ENCODE peak calls at places on chromosome 6, in nine cellular contexts. T, W, A, G, V, E, C, O and U are unnamed samples.

GRCh38 chr6:56860466-56860865 is 94.4 kb upstream of the BEND6 start:
- DNase-seq in A (no peak), W (no peak), G (no peak), C (peak), T (no peak), O (no peak), E (peak), V (no peak), U (no peak)

GRCh38 chr6:88761237-88762031 is 202.0 kb downstream of the RNGTT start:
- DNase-seq in C (no peak), V (no peak), G (peak), T (no peak), O (no peak), A (no peak), E (no peak), W (no peak), U (no peak)

GRCh38 chr6:131894735-131895424 is 56.3 kb downstream of the CCN2 start:
- DNase-seq in C (no peak), V (no peak), G (no peak), A (no peak), T (no peak), W (no peak), O (no peak), E (peak), U (no peak)

GRCh38 chr6:122770835-122771601 is 8.5 kb upstream of the FABP7 start:
- DNase-seq in C (no peak), V (no peak), O (no peak), W (no peak), A (no peak), G (no peak), E (no peak), T (no peak), U (peak)

GRCh38 chr6:10414766-10415592 is at the start of gene TFAP2A:
- DNase-seq in T (no peak), E (no peak), A (no peak), O (no peak), W (no peak), G (no peak), C (no peak), V (no peak), U (no peak)

GRCh38 chr6:81696505-81696904 is 56.0 kb downstream of the TENT5A start:
- DNase-seq in V (no peak), G (no peak), W (no peak), E (no peak), O (peak), C (no peak), A (no peak), T (no peak), U (no peak)

GRCh38 chr6:130965657-130966056 is 97.4 kb downstream of the EPB41L2 start:
- DNase-seq in C (no peak), V (no peak), O (no peak), W (no peak), G (no peak), T (no peak), A (no peak), E (no peak), U (no peak)

GRCh38 chr6:19325335-19325789 is 511.8 kb upstream of the ID4 start:
- DNase-seq in W (no peak), G (no peak), V (no peak), C (no peak), E (no peak), O (no peak), T (no peak), A (no peak), U (no peak)

GRCh38 chr6:80523029-80523428 is 416.6 kb downstream of the BCKDHB start:
- DNase-seq in W (no peak), A (no peak), V (no peak), O (no peak), C (no peak), T (no peak), G (no peak), E (no peak), U (no peak)

DNA sequence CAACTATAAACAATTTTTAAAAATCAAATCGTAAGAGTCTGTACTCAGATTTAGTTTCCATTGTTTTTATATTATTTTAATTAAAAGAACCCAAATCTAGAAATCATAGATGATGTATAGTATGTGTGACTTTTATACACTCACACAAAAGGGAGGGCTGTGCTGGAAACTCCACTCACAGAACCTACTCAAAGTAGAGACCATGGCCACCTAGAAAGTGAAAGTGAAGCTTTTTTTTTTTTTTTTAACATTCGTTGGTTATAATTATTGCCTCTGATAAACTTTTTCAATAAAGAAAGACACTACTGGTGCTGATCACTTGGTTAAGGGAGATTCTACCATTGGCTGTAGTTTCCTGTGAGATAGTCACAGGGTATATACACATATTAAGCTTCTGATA is 37.9 kb upstream of the PRL start:
- DNase-seq in W (no peak), T (no peak), O (no peak), V (no peak), C (no peak), E (no peak), G (no peak), A (no peak), U (no peak)
- H3K4me3 ChIP-seq in W (no peak), T (no peak), O (no peak), V (no peak), C (no peak), E (no peak), G (no peak), A (no peak), U (no peak)

DNA sequence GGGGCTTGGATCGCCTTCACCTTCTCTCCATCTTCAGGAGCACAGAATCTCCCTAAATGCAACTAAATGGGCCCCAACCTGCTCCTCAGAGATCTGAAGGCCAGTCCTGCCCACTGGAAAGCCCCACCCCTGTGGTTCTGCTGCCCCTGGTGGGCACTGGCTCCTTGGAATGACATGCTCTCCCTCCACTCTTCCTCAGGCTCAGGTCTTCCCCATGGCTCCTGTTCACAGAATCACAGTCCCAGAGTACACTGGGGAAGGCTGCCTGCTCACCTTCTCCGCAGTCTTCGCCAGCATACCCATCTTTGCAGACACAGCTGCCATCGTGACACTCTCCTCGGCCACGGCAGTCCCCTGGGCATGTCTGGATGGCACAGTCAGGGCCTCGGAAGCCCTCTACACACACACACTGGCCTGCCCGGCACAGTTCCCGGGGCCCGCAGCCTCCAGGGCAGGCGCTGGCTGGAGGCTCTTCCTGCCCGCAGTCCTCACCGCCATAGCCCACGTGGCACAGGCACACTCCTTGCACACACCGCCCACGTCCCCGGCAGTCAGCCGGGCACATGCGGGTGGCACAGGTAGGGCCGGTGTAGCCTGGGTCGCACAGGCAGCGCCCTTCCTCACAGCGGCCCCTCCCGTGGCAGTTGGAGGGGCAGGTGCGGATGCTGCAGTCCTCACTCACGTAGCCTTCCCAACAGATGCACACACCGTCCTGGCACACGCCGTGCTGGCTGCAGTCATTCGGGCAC is 13.6 kb downstream of the TNXB start:
- DNase-seq in G (no peak), V (no peak), E (no peak), O (no peak), W (no peak), C (no peak), T (no peak), A (no peak), U (no peak)
- H3K4me3 ChIP-seq in G (no peak), V (no peak), E (no peak), O (no peak), W (no peak), C (no peak), T (no peak), A (no peak), U (no peak)

GRCh38 chr6:35955970-35956369 is 35.1 kb upstream of the SRPK1 start:
- DNase-seq in C (no peak), O (no peak), A (no peak), E (no peak), V (no peak), G (no peak), T (no peak), W (no peak), U (no peak)

GRCh38 chr6:35955071-35955470 is 34.2 kb upstream of the SRPK1 start:
- DNase-seq in V (no peak), A (no peak), O (no peak), C (no peak), G (no peak), W (no peak), T (no peak), E (no peak), U (no peak)

GRCh38 chr6:35960192-35960591 is 39.3 kb upstream of the SRPK1 start:
- DNase-seq in C (no peak), V (no peak), W (no peak), G (no peak), A (no peak), T (no peak), O (no peak), E (no peak), U (no peak)

GRCh38 chr6:35954335-35954734 is 33.4 kb upstream of the SRPK1 start:
- DNase-seq in G (no peak), E (no peak), A (no peak), V (no peak), W (no peak), T (no peak), C (no peak), O (no peak), U (no peak)

GRCh38 chr6:35955521-35955920 is 34.6 kb upstream of the SRPK1 start:
- DNase-seq in W (no peak), E (no peak), T (no peak), G (no peak), O (no peak), A (no peak), V (no peak), C (no peak), U (no peak)
- H3K4me3 ChIP-seq in W (no peak), E (no peak), T (no peak), G (no peak), O (no peak), A (no peak), V (no peak), C (no peak), U (no peak)

GRCh38 chr6:45495404-45496084 is 117.8 kb upstream of the SUPT3H start:
- DNase-seq in A (no peak), V (no peak), G (no peak), W (no peak), O (no peak), E (no peak), T (no peak), C (no peak), U (no peak)
- H3K4me3 ChIP-seq in A (no peak), V (no peak), G (no peak), W (no peak), O (no peak), E (no peak), T (peak), C (no peak), U (no peak)